ENCODE peak calls at places on chromosomes 11 and 22, in four cellular contexts. R is K562, F is WTC11, C is HepG2. J is an unnamed sample.

GRCh38 chr11:75797796-75798195 is 17.2 kb upstream of the UVRAG start:
- DNase-seq in R (no peak), F (no peak), C (no peak), J (no peak)

GRCh38 chr11:115761348-115761747 is 257.1 kb upstream of the CADM1 start:
- DNase-seq in R (no peak), F (no peak), C (no peak), J (no peak)

GRCh38 chr11:85534806-85535205 is 92.3 kb downstream of the DLG2 start:
- DNase-seq in R (no peak), F (no peak), C (no peak), J (no peak)

GRCh38 chr11:35689081-35689996 is 26.8 kb downstream of the TRIM44 start:
- DNase-seq in R (no peak), F (no peak), C (no peak), J (no peak)

GRCh38 chr11:59224419-59224928 is 11.7 kb upstream of the MPEG1 start:
- DNase-seq in R (no peak), F (no peak), C (no peak), J (no peak)

GRCh38 chr11:4065086-4065485 is 29.5 kb upstream of the RRM1 start:
- DNase-seq in R (no peak), F (no peak), C (no peak), J (no peak)

GRCh38 chr11:35974878-35975578 is 31.2 kb downstream of the LDLRAD3 start:
- DNase-seq in R (no peak), F (no peak), C (no peak), J (no peak)

GRCh38 chr11:17333799-17334586 is 17.6 kb upstream of the NCR3LG1 start:
- DNase-seq in R (no peak), F (no peak), C (no peak), J (no peak)

GRCh38 chr11:13287681-13288080 is 10.1 kb downstream of the BMAL1 start:
- DNase-seq in R (no peak), F (no peak), C (no peak), J (no peak)

GRCh38 chr11:78567209-78567608 is 7.5 kb downstream of the NARS2 start:
- DNase-seq in R (no peak), F (no peak), C (no peak), J (no peak)

GRCh38 chr11:3823303-3823702 is 14.9 kb downstream of the PGAP2 start:
- DNase-seq in R (no peak), F (no peak), C (no peak), J (no peak)

GRCh38 chr22:22791438-22792181 is 96.0 kb upstream of the IGLL5 start:
- DNase-seq in R (no peak), F (no peak), C (no peak), J (no peak)

GRCh38 chr22:47933891-47934290 is 1171.4 kb downstream of the TBC1D22A start:
- DNase-seq in R (no peak), F (no peak), C (no peak), J (no peak)

GRCh38 chr11:67301313-67301921 is 1.9 kb upstream of the SSH3 start:
- DNase-seq in R (no peak), F (peak), C (no peak), J (no peak)

GRCh38 chr22:25334091-25334490 is 114.7 kb downstream of the CRYBB2 start:
- DNase-seq in R (peak), F (peak), C (peak), J (peak)

GRCh38 chr11:73532310-73532709 is 65.6 kb downstream of the FAM168A start:
- DNase-seq in R (no peak), F (no peak), C (no peak), J (no peak)

GRCh38 chr11:91326280-91326679 is 898.3 kb upstream of the FAT3 start:
- DNase-seq in R (no peak), F (no peak), C (no peak), J (no peak)

GRCh38 chr11:134468796-134469195 is 56.8 kb upstream of the B3GAT1 start:
- DNase-seq in R (no peak), F (no peak), C (no peak), J (no peak)

GRCh38 chr11:133832096-133833081 is 12.9 kb downstream of the SPATA19 start:
- DNase-seq in R (no peak), F (no peak), C (no peak), J (no peak)

GRCh38 chr11:124670732-124671131 is 2.8 kb downstream of the SIAE start:
- DNase-seq in R (no peak), F (no peak), C (no peak), J (no peak)

GRCh38 chr11:20638074-20638473 is 31.3 kb upstream of the NELL1 start:
- DNase-seq in R (no peak), F (no peak), C (no peak), J (no peak)

GRCh38 chr11:68324241-68324640 is 11.8 kb downstream of the LRP5 start:
- DNase-seq in R (no peak), F (no peak), C (no peak), J (no peak)

GRCh38 chr11:110069158-110069737 is 23.9 kb upstream of the ZC3H12C start:
- DNase-seq in R (no peak), F (no peak), C (no peak), J (peak)

GRCh38 chr11:105860105-105860504 is 161.9 kb downstream of the MSANTD4 start:
- DNase-seq in R (no peak), F (no peak), C (no peak), J (no peak)

GRCh38 chr11:112583246-112583893 is 322.7 kb upstream of the PLET1 start:
- DNase-seq in R (no peak), F (no peak), C (no peak), J (no peak)
- TF ChIP-seq ELF4 in R (no peak), F (no peak), C (no peak), J (no peak)

GRCh38 chr11:100810146-100810545 is 123.1 kb downstream of the ARHGAP42 start:
- DNase-seq in R (no peak), F (no peak), C (no peak), J (no peak)
- TF ChIP-seq SP1 in R (no peak), F (no peak), C (no peak), J (no peak)

GRCh38 chr11:47179655-47179991 is 2.9 kb upstream of the ARFGAP2 start:
- DNase-seq in R (peak), F (peak), C (peak), J (peak)
- TF ChIP-seq ELF4 in R (no peak), F (no peak), C (no peak), J (no peak)

GRCh38 chr11:2735053-2735589 is 35.3 kb upstream of the KCNQ1OT1 start:
- DNase-seq in R (no peak), F (no peak), C (no peak), J (no peak)
- TF ChIP-seq SP1 in R (no peak), F (no peak), C (no peak), J (no peak)

J was measured in HEK293T.